ENCODE peak calls at places on chromosomes 6 and 20, in five cellular contexts. J is SK-N-DZ, O is T-cell, A is A673, U is NCI-H524. N is an unnamed sample.

GRCh38 chr6:163229050-163229449 is 185.5 kb upstream of the QKI start:
- DNase-seq in U (no peak), O (no peak), A (no peak), J (no peak), N (no peak)

GRCh38 chr20:16441526-16442164 is 131.6 kb downstream of the KIF16B start:
- DNase-seq in J (peak), A (no peak), O (no peak), U (peak), N (no peak)

GRCh38 chr6:41573268-41573667 is 27.1 kb downstream of the FOXP4 start:
- DNase-seq in J (no peak), U (no peak), A (no peak), O (no peak), N (no peak)

GRCh38 chr20:35604444-35604750 is 11.2 kb upstream of the SPAG4 start:
- DNase-seq in O (no peak), U (no peak), A (no peak), J (no peak), N (peak)

GRCh38 chr6:91717094-91717493 is 1130.2 kb upstream of the MAP3K7 start:
- DNase-seq in A (no peak), U (no peak), O (no peak), J (no peak), N (no peak)

GRCh38 chr6:38266921-38267354 is 372.8 kb downstream of the BTBD9 start:
- DNase-seq in O (no peak), J (no peak), A (no peak), U (no peak), N (no peak)

GRCh38 chr20:36956674-36957073 is 5.2 kb upstream of the SAMHD1 start:
- DNase-seq in A (no peak), U (no peak), O (no peak), J (no peak), N (no peak)

GRCh38 chr6:79821859-79822258 is 125.5 kb downstream of the ELOVL4 start:
- DNase-seq in O (no peak), U (no peak), A (no peak), J (no peak), N (no peak)

GRCh38 chr20:64078934-64079272 is 415 bp downstream of the RGS19 start:
- DNase-seq in J (no peak), U (no peak), A (no peak), O (no peak), N (no peak)

GRCh38 chr6:167394820-167395219 is 69.9 kb downstream of the TTLL2 start:
- DNase-seq in A (no peak), J (no peak), O (no peak), U (no peak), N (no peak)

GRCh38 chr6:48691420-48691819 is 580.4 kb upstream of the PTCHD4 start:
- DNase-seq in U (no peak), J (no peak), A (no peak), O (no peak), N (no peak)